ENCODE peak calls at places on chromosomes 4 and X, in eight cellular contexts. Z, S, D, A, Q, G, P and M are unnamed samples.

GRCh38 chrX:39157796-39158195 is 356.5 kb downstream of the MID1IP1 start:
- DNase-seq in S (no peak), Z (no peak), D (peak), G (no peak), P (no peak), Q (no peak), A (no peak), M (peak)

GRCh38 chr4:8200302-8200975 is 1.3 kb downstream of the SH3TC1 start:
- DNase-seq in S (peak), D (peak), A (no peak), P (no peak), G (no peak), Q (no peak), Z (peak), M (no peak)

GRCh38 chr4:53098681-53099121 is 236.6 kb downstream of the RASL11B start:
- DNase-seq in A (no peak), D (peak), P (peak), S (peak), G (no peak), Q (no peak), Z (no peak), M (peak)

GRCh38 chrX:44945736-44946135 is 72.7 kb downstream of the KDM6A start:
- DNase-seq in D (no peak), Z (peak), P (no peak), Q (no peak), A (no peak), G (no peak), S (no peak), M (no peak)

GRCh38 chr4:27123050-27123768 is 262.6 kb downstream of the STIM2 start:
- DNase-seq in P (no peak), G (peak), Q (no peak), A (no peak), Z (no peak), S (peak), D (no peak), M (no peak)

GRCh38 chrX:79325263-79325958 is 41.7 kb downstream of the ITM2A start:
- DNase-seq in D (no peak), Z (peak), G (peak), S (no peak), P (no peak), A (peak), Q (no peak), M (no peak)

GRCh38 chrX:17606211-17606610 is 131.1 kb upstream of the SCML1 start:
- DNase-seq in Z (no peak), P (no peak), S (no peak), G (no peak), A (no peak), D (peak), Q (no peak), M (no peak)

GRCh38 chr4:142404191-142404611 is 441.9 kb downstream of the INPP4B start:
- DNase-seq in S (peak), P (peak), G (no peak), D (peak), Z (peak), A (no peak), Q (no peak), M (peak)

GRCh38 chr4:8738471-8738931 is 133.1 kb downstream of the HMX1 start:
- DNase-seq in S (no peak), Q (no peak), D (no peak), A (no peak), G (no peak), Z (no peak), P (no peak), M (no peak)

GRCh38 chrX:80266979-80267378 is 153.3 kb upstream of the TENT5D start:
- DNase-seq in A (no peak), Z (no peak), P (peak), D (no peak), G (no peak), S (no peak), Q (no peak), M (no peak)